ENCODE peak calls at places on chromosomes 13 and 19, in six cellular contexts. G, I, M, F, X and U are unnamed samples.

GRCh38 chr19:44644391-44645016 is 794 bp downstream of the PVR start:
- DNase-seq in X (no peak), F (no peak), G (peak; percentile 76), M (peak; percentile 49), I (peak; percentile 23), U (peak; percentile 45)

GRCh38 chr19:16376649-16377048 is 52.0 kb downstream of the KLF2 start:
- DNase-seq in M (no peak), G (peak; percentile 5), F (no peak), X (peak; percentile 82), I (peak; percentile 52), U (no peak)

GRCh38 chr13:65330691-65331090 is 1899.4 kb downstream of the PCDH9 start:
- DNase-seq in X (peak; percentile 35), M (no peak), F (no peak), I (no peak), G (no peak), U (no peak)

GRCh38 chr13:50644081-50644871 is 199.2 kb downstream of the DLEU7 start:
- DNase-seq in X (no peak), M (no peak), F (no peak), G (peak; percentile 47), I (no peak), U (no peak)

GRCh38 chr13:107883561-107884175 is 331.7 kb downstream of the LIG4 start:
- DNase-seq in G (peak; percentile 27), F (no peak), I (no peak), X (no peak), M (peak; percentile 93), U (no peak)

GRCh38 chr19:17830567-17831418 is 9.5 kb upstream of the INSL3 start:
- DNase-seq in F (peak; percentile 90), M (peak; percentile 67), G (no peak), X (peak; percentile 83), I (peak; percentile 86), U (peak; percentile 74)

GRCh38 chr19:49591731-49592485 is 926 bp downstream of the PRR12 start:
- DNase-seq in G (peak; percentile 65), M (peak; percentile 26), I (peak; percentile 49), F (peak; percentile 40), X (peak; percentile 89), U (peak; percentile 36)

GRCh38 chr13:67410645-67411044 is 180.5 kb upstream of the PCDH9 start:
- DNase-seq in X (no peak), G (no peak), I (no peak), F (no peak), M (no peak), U (no peak)

GRCh38 chr13:45242070-45242469 is 41.2 kb upstream of the KCTD4 start:
- DNase-seq in I (peak; percentile 23), G (peak; percentile 71), F (no peak), M (peak; percentile 53), X (no peak), U (no peak)

GRCh38 chr19:43700368-43701015 is 15.4 kb upstream of the IRGC start:
- DNase-seq in M (peak; percentile 84), G (peak; percentile 85), X (peak; percentile 66), F (peak; percentile 40), I (no peak), U (no peak)

GRCh38 chr13:109955598-109955997 is 169.2 kb upstream of the IRS2 start:
- DNase-seq in I (no peak), X (no peak), G (no peak), F (no peak), M (peak; percentile 53), U (no peak)

GRCh38 chr13:114077938-114078335 is 54.5 kb downstream of the RASA3 start:
- DNase-seq in G (no peak), I (no peak), M (peak; percentile 40), X (no peak), F (no peak), U (no peak)

GRCh38 chr13:106859505-106859904 is 291.6 kb upstream of the ARGLU1 start:
- DNase-seq in X (no peak), M (no peak), I (no peak), F (no peak), G (no peak), U (no peak)

GRCh38 chr13:57629821-57630235 is 1.7 kb upstream of the PCDH17 start:
- DNase-seq in G (no peak), X (peak; percentile 93), M (peak; percentile 42), F (peak; percentile 67), I (peak; percentile 97), U (peak; percentile 31)

GRCh38 chr13:113115363-113116205 is 7.0 kb upstream of the F10 start:
- DNase-seq in I (no peak), G (no peak), X (peak; percentile 58), M (no peak), F (peak; percentile 16), U (no peak)

GRCh38 chr13:109572389-109572788 is 214.0 kb downstream of the IRS2 start:
- DNase-seq in F (no peak), X (peak; percentile 64), I (no peak), M (no peak), G (no peak), U (no peak)

GRCh38 chr19:12400618-12401502 is at the start of gene ZNF799:
- DNase-seq in M (peak; percentile 95), F (peak; percentile 99), I (peak; percentile 93), G (peak; percentile 99), X (peak; percentile 94), U (peak; percentile 87)

GRCh38 chr13:109165417-109165904 is 536.0 kb downstream of the MYO16 start:
- DNase-seq in M (no peak), X (no peak), G (no peak), I (no peak), F (no peak), U (no peak)

GRCh38 chr19:17049711-17050280 is 23.2 kb upstream of the CPAMD8 start:
- DNase-seq in I (no peak), G (peak; percentile 58), F (no peak), M (peak; percentile 73), X (no peak), U (no peak)

GRCh38 chr19:28880735-28881401 is 332.1 kb downstream of the UQCRFS1 start:
- DNase-seq in M (no peak), F (no peak), I (no peak), X (no peak), G (no peak), U (no peak)

GRCh38 chr13:42477588-42478190 is 96.3 kb upstream of the TNFSF11 start:
- DNase-seq in F (no peak), I (no peak), M (no peak), G (peak; percentile 55), X (peak; percentile 47), U (no peak)

GRCh38 chr13:38753878-38754277 is 67.0 kb downstream of the FREM2 start:
- DNase-seq in I (no peak), F (no peak), M (no peak), X (no peak), G (peak; percentile 5), U (no peak)

GRCh38 chr13:50015263-50015662 is at the start of gene KCNRG:
- DNase-seq in M (peak; percentile 39), G (no peak), F (no peak), I (no peak), X (no peak), U (no peak)

GRCh38 chr13:48236528-48237353 is 3.7 kb downstream of the ITM2B start:
- DNase-seq in M (no peak), I (peak; percentile 9), X (no peak), F (no peak), G (peak; percentile 57), U (no peak)

GRCh38 chr19:19606021-19606420 is 12.5 kb downstream of the PBX4 start:
- DNase-seq in I (no peak), M (peak; percentile 10), X (no peak), F (peak; percentile 55), G (peak; percentile 76), U (no peak)

GRCh38 chr19:51398096-51398704 is 7.8 kb upstream of the C19orf84 start:
- DNase-seq in X (no peak), M (peak; percentile 18), G (peak; percentile 43), F (no peak), I (peak; percentile 66), U (no peak)

GRCh38 chr13:43363156-43363918 is 340.0 kb downstream of the DNAJC15 start:
- DNase-seq in X (no peak), G (no peak), I (no peak), F (no peak), M (peak; percentile 40), U (no peak)

GRCh38 chr19:12868540-12869112 is 12.6 kb downstream of the DNASE2 start:
- DNase-seq in X (peak; percentile 66), F (no peak), I (no peak), G (peak; percentile 36), M (no peak), U (peak; percentile 72)

GRCh38 chr19:42143341-42144234 is 11.3 kb upstream of the POU2F2 start:
- DNase-seq in G (peak; percentile 39), F (no peak), X (no peak), M (peak; percentile 30), I (peak; percentile 85), U (no peak)

GRCh38 chr19:56764296-56764695 is 76.2 kb downstream of the PEG3 start:
- DNase-seq in X (no peak), G (no peak), I (no peak), M (no peak), F (no peak), U (no peak)
- TF ChIP-seq CTCF in X (no peak), G (no peak), I (no peak), M (no peak), F (no peak), U (no peak)

DNA sequence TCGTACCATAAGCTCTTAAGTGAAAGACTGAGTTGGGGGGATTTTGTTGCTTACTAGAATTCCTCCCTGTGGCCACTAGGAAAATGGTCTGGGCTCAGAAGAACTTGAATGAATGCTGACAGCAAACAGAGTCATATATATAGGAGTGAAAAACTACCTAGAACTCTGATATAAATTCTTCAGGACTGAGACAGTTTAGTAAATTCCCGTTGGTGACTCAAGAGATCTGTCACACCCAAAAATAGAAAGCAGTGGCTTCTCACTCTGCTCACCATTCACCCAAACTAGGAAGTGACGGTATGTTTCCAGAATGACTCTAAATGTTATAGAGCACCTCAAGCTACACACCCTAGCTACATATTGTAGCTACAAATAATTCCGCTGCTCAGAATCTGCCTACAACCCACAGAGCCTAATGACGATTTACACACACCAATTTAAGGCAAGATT is 116.2 kb downstream of the TBC1D4 start:
- DNase-seq in X (no peak), G (peak; percentile 69), M (peak; percentile 86), I (no peak), F (no peak), U (peak; percentile 64)
- TF ChIP-seq CTCF in X (no peak), G (peak; percentile 9), M (peak; percentile 27), I (no peak), F (no peak), U (no peak)

GRCh38 chr19:55467236-55468053 is 2.9 kb upstream of the C19orf85 start:
- DNase-seq in G (peak; percentile 65), F (peak; percentile 75), M (peak; percentile 65), I (peak; percentile 64), X (peak; percentile 95), U (peak; percentile 88)

GRCh38 chr19:55471266-55471665 is 5.2 kb upstream of the ZNF628 start:
- DNase-seq in G (no peak), X (peak; percentile 22), F (no peak), I (no peak), M (no peak), U (no peak)

GRCh38 chr19:55466246-55466614 is 1.7 kb upstream of the C19orf85 start:
- DNase-seq in M (no peak), F (no peak), X (no peak), G (no peak), I (no peak), U (no peak)

GRCh38 chr19:55465460-55466245 is 1.1 kb upstream of the C19orf85 start:
- DNase-seq in X (peak; percentile 16), M (no peak), F (no peak), I (no peak), G (no peak), U (no peak)

GRCh38 chr19:55468054-55468393 is 3.5 kb upstream of the C19orf85 start:
- DNase-seq in M (no peak), I (no peak), G (no peak), F (no peak), X (no peak), U (no peak)
- TF ChIP-seq CTCF in M (no peak), I (no peak), G (no peak), F (no peak), X (no peak), U (no peak)

GRCh38 chr19:571127-571974 is 1.0 kb upstream of the BSG start:
- DNase-seq in I (peak; percentile 38), X (peak; percentile 58), F (peak; percentile 43), M (peak; percentile 35), G (peak; percentile 47), U (no peak)
- TF ChIP-seq CTCF in I (no peak), X (no peak), F (no peak), M (no peak), G (no peak), U (no peak)